ENCODE peak calls at places on chromosomes 12 and 14, in seven cellular contexts. One of them, this sample, is unnamed.

GRCh38 chr14:74414793-74415437 is 11.1 kb downstream of the SYNDIG1L start:
- DNase-seq in neuronal stem cell: no peak
- DNase-seq in choroid plexus epithelial cell: peak; percentile 17
- DNase-seq in brain microvascular endothelial cell: no peak
- DNase-seq in fibroblast of mammary gland: no peak
- DNase-seq in gastrocnemius medialis: no peak
- DNase-seq in heart right ventricle: no peak
- DNase-seq in this sample: peak; percentile 54

GRCh38 chr12:53047221-53048032 is 2.4 kb upstream of the TNS2 start:
- DNase-seq in neuronal stem cell: peak; percentile 69
- DNase-seq in choroid plexus epithelial cell: peak; percentile 84
- DNase-seq in brain microvascular endothelial cell: no peak
- DNase-seq in fibroblast of mammary gland: peak; percentile 60
- DNase-seq in gastrocnemius medialis: peak; percentile 82
- DNase-seq in heart right ventricle: peak; percentile 85
- DNase-seq in this sample: peak; percentile 86

GRCh38 chr14:89091781-89092180 is 267.3 kb downstream of the TTC8 start:
- DNase-seq in neuronal stem cell: no peak
- DNase-seq in choroid plexus epithelial cell: no peak
- DNase-seq in brain microvascular endothelial cell: no peak
- DNase-seq in fibroblast of mammary gland: no peak
- DNase-seq in gastrocnemius medialis: no peak
- DNase-seq in heart right ventricle: no peak
- DNase-seq in this sample: no peak

GRCh38 chr12:15788266-15789214 is 648 bp downstream of the EPS8 start:
- DNase-seq in neuronal stem cell: peak; percentile 14
- DNase-seq in choroid plexus epithelial cell: peak; percentile 78
- DNase-seq in brain microvascular endothelial cell: no peak
- DNase-seq in fibroblast of mammary gland: peak; percentile 53
- DNase-seq in gastrocnemius medialis: peak; percentile 40
- DNase-seq in heart right ventricle: peak; percentile 16
- DNase-seq in this sample: peak; percentile 70

GRCh38 chr12:71155228-71155627 is 2.6 kb downstream of the TSPAN8 start:
- DNase-seq in neuronal stem cell: no peak
- DNase-seq in choroid plexus epithelial cell: no peak
- DNase-seq in brain microvascular endothelial cell: no peak
- DNase-seq in fibroblast of mammary gland: no peak
- DNase-seq in gastrocnemius medialis: no peak
- DNase-seq in heart right ventricle: no peak
- DNase-seq in this sample: no peak

GRCh38 chr14:96671218-96671617 is 126.0 kb upstream of the VRK1 start:
- DNase-seq in neuronal stem cell: no peak
- DNase-seq in choroid plexus epithelial cell: no peak
- DNase-seq in brain microvascular endothelial cell: no peak
- DNase-seq in fibroblast of mammary gland: no peak
- DNase-seq in gastrocnemius medialis: no peak
- DNase-seq in heart right ventricle: no peak
- DNase-seq in this sample: no peak

GRCh38 chr12:86233126-86233525 is 23.1 kb downstream of the MGAT4C start:
- DNase-seq in neuronal stem cell: no peak
- DNase-seq in choroid plexus epithelial cell: peak; percentile 66
- DNase-seq in brain microvascular endothelial cell: no peak
- DNase-seq in fibroblast of mammary gland: no peak
- DNase-seq in gastrocnemius medialis: no peak
- DNase-seq in heart right ventricle: no peak
- DNase-seq in this sample: no peak

GRCh38 chr12:4331842-4332241 is 10.8 kb downstream of the TIGAR start:
- DNase-seq in neuronal stem cell: no peak
- DNase-seq in choroid plexus epithelial cell: no peak
- DNase-seq in brain microvascular endothelial cell: no peak
- DNase-seq in fibroblast of mammary gland: no peak
- DNase-seq in gastrocnemius medialis: no peak
- DNase-seq in heart right ventricle: no peak
- DNase-seq in this sample: no peak

GRCh38 chr14:92456215-92457017 is 57.2 kb upstream of the RIN3 start:
- DNase-seq in neuronal stem cell: peak; percentile 48
- DNase-seq in choroid plexus epithelial cell: peak; percentile 86
- DNase-seq in brain microvascular endothelial cell: peak; percentile 59
- DNase-seq in fibroblast of mammary gland: peak; percentile 78
- DNase-seq in gastrocnemius medialis: no peak
- DNase-seq in heart right ventricle: peak; percentile 59
- DNase-seq in this sample: peak; percentile 87

GRCh38 chr14:93764211-93764659 is 24.1 kb downstream of the PRIMA1 start:
- DNase-seq in neuronal stem cell: no peak
- DNase-seq in choroid plexus epithelial cell: peak; percentile 2
- DNase-seq in brain microvascular endothelial cell: peak; percentile 56
- DNase-seq in fibroblast of mammary gland: peak; percentile 74
- DNase-seq in gastrocnemius medialis: no peak
- DNase-seq in heart right ventricle: peak; percentile 42
- DNase-seq in this sample: no peak

GRCh38 chr14:93765032-93765626 is 23.2 kb downstream of the PRIMA1 start:
- DNase-seq in neuronal stem cell: no peak
- DNase-seq in choroid plexus epithelial cell: no peak
- DNase-seq in brain microvascular endothelial cell: no peak
- DNase-seq in fibroblast of mammary gland: no peak
- DNase-seq in gastrocnemius medialis: no peak
- DNase-seq in heart right ventricle: no peak
- DNase-seq in this sample: no peak

GRCh38 chr14:93757185-93757584 is 31.1 kb downstream of the PRIMA1 start:
- DNase-seq in neuronal stem cell: no peak
- DNase-seq in choroid plexus epithelial cell: no peak
- DNase-seq in brain microvascular endothelial cell: no peak
- DNase-seq in fibroblast of mammary gland: no peak
- DNase-seq in gastrocnemius medialis: no peak
- DNase-seq in heart right ventricle: no peak
- DNase-seq in this sample: no peak

DNA sequence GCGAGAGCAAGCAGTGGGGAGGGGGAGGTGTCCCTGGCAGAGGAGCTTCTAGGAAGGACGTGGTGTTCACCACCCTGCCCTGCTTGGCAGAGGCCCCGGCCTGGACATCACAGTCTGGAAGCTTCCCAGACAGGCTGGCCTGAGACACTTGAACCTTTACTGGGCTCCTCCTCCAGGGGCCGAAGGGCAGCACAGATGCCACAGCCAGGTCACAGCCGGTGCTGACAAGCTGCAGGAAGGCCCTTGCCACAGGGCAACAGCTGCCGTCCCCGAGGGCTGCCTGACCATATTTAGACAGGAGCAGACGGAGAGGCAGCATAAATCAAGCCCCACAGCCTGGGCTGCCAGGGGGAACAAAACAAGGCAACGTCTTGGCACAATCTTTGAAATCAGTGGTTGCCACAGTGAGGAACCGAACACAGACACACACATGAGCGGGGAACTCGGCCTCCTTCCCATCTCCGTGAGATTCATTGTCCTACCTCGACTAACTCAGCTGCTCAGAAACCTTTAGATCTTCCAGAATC is 28.4 kb downstream of the PRIMA1 start:
- DNase-seq in neuronal stem cell: no peak
- DNase-seq in choroid plexus epithelial cell: no peak
- DNase-seq in brain microvascular endothelial cell: no peak
- DNase-seq in fibroblast of mammary gland: no peak
- DNase-seq in gastrocnemius medialis: peak; percentile 78
- DNase-seq in heart right ventricle: peak; percentile 77
- DNase-seq in this sample: no peak
- H3K4me3 ChIP-seq in neuronal stem cell: no peak overlapping the region
- H3K4me3 ChIP-seq in choroid plexus epithelial cell: no peak overlapping the region
- H3K4me3 ChIP-seq in brain microvascular endothelial cell: no peak overlapping the region
- H3K4me3 ChIP-seq in fibroblast of mammary gland: no peak overlapping the region
- H3K4me3 ChIP-seq in gastrocnemius medialis: no peak overlapping the region
- H3K4me3 ChIP-seq in heart right ventricle: no peak overlapping the region
- H3K4me3 ChIP-seq in this sample: no peak overlapping the region

DNA sequence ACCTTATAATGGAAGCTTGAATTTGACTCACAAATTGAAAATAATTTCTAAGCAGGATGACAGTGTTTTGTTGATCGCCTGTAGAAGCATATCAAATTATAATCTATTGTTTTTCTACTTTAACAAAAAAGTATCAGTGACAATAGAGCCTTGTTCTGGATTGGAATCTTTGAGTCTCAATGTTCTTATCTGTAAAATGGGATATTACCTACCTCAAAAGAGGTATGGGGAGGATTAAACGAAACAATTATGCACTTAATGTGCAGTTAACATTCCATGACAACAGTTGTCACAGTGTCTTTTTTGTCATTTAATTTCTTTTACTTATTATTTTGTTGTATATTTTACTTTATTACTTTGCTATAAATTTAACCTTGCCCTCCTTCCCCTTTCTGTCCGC is 1.1 kb downstream of the RTRAF start:
- DNase-seq in neuronal stem cell: no peak
- DNase-seq in choroid plexus epithelial cell: no peak
- DNase-seq in brain microvascular endothelial cell: no peak
- DNase-seq in fibroblast of mammary gland: no peak
- DNase-seq in gastrocnemius medialis: no peak
- DNase-seq in heart right ventricle: no peak
- DNase-seq in this sample: no peak
- H3K4me3 ChIP-seq in neuronal stem cell: no peak overlapping the region
- H3K4me3 ChIP-seq in choroid plexus epithelial cell: peak overlapping the region; percentile 97
- H3K4me3 ChIP-seq in brain microvascular endothelial cell: peak overlapping the region; percentile 69
- H3K4me3 ChIP-seq in fibroblast of mammary gland: peak overlapping the region; percentile 84
- H3K4me3 ChIP-seq in gastrocnemius medialis: peak overlapping the region; percentile 97
- H3K4me3 ChIP-seq in heart right ventricle: peak overlapping the region; percentile 93
- H3K4me3 ChIP-seq in this sample: peak overlapping the region; percentile 96

GRCh38 chr12:67391034-67391433 is 121.9 kb downstream of the CAND1 start:
- DNase-seq in neuronal stem cell: no peak
- DNase-seq in choroid plexus epithelial cell: no peak
- DNase-seq in brain microvascular endothelial cell: no peak
- DNase-seq in fibroblast of mammary gland: peak; percentile 15
- DNase-seq in gastrocnemius medialis: no peak
- DNase-seq in heart right ventricle: no peak
- DNase-seq in this sample: no peak

GRCh38 chr12:67391656-67392055 is 122.5 kb downstream of the CAND1 start:
- DNase-seq in neuronal stem cell: no peak
- DNase-seq in choroid plexus epithelial cell: no peak
- DNase-seq in brain microvascular endothelial cell: no peak
- DNase-seq in fibroblast of mammary gland: no peak
- DNase-seq in gastrocnemius medialis: no peak
- DNase-seq in heart right ventricle: no peak
- DNase-seq in this sample: no peak

GRCh38 chr12:67394600-67394999 is 125.4 kb downstream of the CAND1 start:
- DNase-seq in neuronal stem cell: no peak
- DNase-seq in choroid plexus epithelial cell: peak; percentile 79
- DNase-seq in brain microvascular endothelial cell: peak; percentile 80
- DNase-seq in fibroblast of mammary gland: peak; percentile 72
- DNase-seq in gastrocnemius medialis: peak; percentile 86
- DNase-seq in heart right ventricle: peak; percentile 41
- DNase-seq in this sample: peak; percentile 12
- H3K4me3 ChIP-seq in neuronal stem cell: no peak overlapping the region
- H3K4me3 ChIP-seq in choroid plexus epithelial cell: no peak overlapping the region
- H3K4me3 ChIP-seq in brain microvascular endothelial cell: no peak overlapping the region
- H3K4me3 ChIP-seq in fibroblast of mammary gland: no peak overlapping the region
- H3K4me3 ChIP-seq in gastrocnemius medialis: no peak overlapping the region
- H3K4me3 ChIP-seq in heart right ventricle: no peak overlapping the region
- H3K4me3 ChIP-seq in this sample: no peak overlapping the region

GRCh38 chr14:70887207-70888150 is 19.8 kb upstream of the PCNX1 start:
- DNase-seq in neuronal stem cell: no peak
- DNase-seq in choroid plexus epithelial cell: peak; percentile 95
- DNase-seq in brain microvascular endothelial cell: peak; percentile 74
- DNase-seq in fibroblast of mammary gland: peak; percentile 96
- DNase-seq in gastrocnemius medialis: no peak
- DNase-seq in heart right ventricle: no peak
- DNase-seq in this sample: no peak
- H3K4me3 ChIP-seq in neuronal stem cell: no peak overlapping the region
- H3K4me3 ChIP-seq in choroid plexus epithelial cell: no peak overlapping the region
- H3K4me3 ChIP-seq in brain microvascular endothelial cell: no peak overlapping the region
- H3K4me3 ChIP-seq in fibroblast of mammary gland: no peak overlapping the region
- H3K4me3 ChIP-seq in gastrocnemius medialis: no peak overlapping the region
- H3K4me3 ChIP-seq in heart right ventricle: no peak overlapping the region
- H3K4me3 ChIP-seq in this sample: no peak overlapping the region

GRCh38 chr12:91139981-91140659 is 28.8 kb upstream of the LUM start:
- DNase-seq in neuronal stem cell: no peak
- DNase-seq in choroid plexus epithelial cell: peak; percentile 95
- DNase-seq in brain microvascular endothelial cell: peak; percentile 64
- DNase-seq in fibroblast of mammary gland: peak; percentile 94
- DNase-seq in gastrocnemius medialis: no peak
- DNase-seq in heart right ventricle: no peak
- DNase-seq in this sample: no peak

GRCh38 chr12:91139264-91139663 is 28.0 kb upstream of the LUM start:
- DNase-seq in neuronal stem cell: no peak
- DNase-seq in choroid plexus epithelial cell: peak; percentile 23
- DNase-seq in brain microvascular endothelial cell: no peak
- DNase-seq in fibroblast of mammary gland: peak; percentile 68
- DNase-seq in gastrocnemius medialis: no peak
- DNase-seq in heart right ventricle: no peak
- DNase-seq in this sample: no peak

GRCh38 chr12:91142184-91142583 is 30.9 kb upstream of the LUM start:
- DNase-seq in neuronal stem cell: no peak
- DNase-seq in choroid plexus epithelial cell: peak; percentile 72
- DNase-seq in brain microvascular endothelial cell: peak; percentile 38
- DNase-seq in fibroblast of mammary gland: peak; percentile 55
- DNase-seq in gastrocnemius medialis: no peak
- DNase-seq in heart right ventricle: no peak
- DNase-seq in this sample: no peak

GRCh38 chr12:91140660-91141045 is 29.4 kb upstream of the LUM start:
- DNase-seq in neuronal stem cell: no peak
- DNase-seq in choroid plexus epithelial cell: peak; percentile 63
- DNase-seq in brain microvascular endothelial cell: peak; percentile 44
- DNase-seq in fibroblast of mammary gland: peak; percentile 82
- DNase-seq in gastrocnemius medialis: peak; percentile 10
- DNase-seq in heart right ventricle: no peak
- DNase-seq in this sample: no peak

GRCh38 chr12:91138337-91138905 is 27.1 kb upstream of the LUM start:
- DNase-seq in neuronal stem cell: no peak
- DNase-seq in choroid plexus epithelial cell: peak; percentile 26
- DNase-seq in brain microvascular endothelial cell: no peak
- DNase-seq in fibroblast of mammary gland: no peak
- DNase-seq in gastrocnemius medialis: peak; percentile 10
- DNase-seq in heart right ventricle: no peak
- DNase-seq in this sample: peak; percentile 3
- H3K4me3 ChIP-seq in neuronal stem cell: no peak overlapping the region
- H3K4me3 ChIP-seq in choroid plexus epithelial cell: no peak overlapping the region
- H3K4me3 ChIP-seq in brain microvascular endothelial cell: no peak overlapping the region
- H3K4me3 ChIP-seq in fibroblast of mammary gland: no peak overlapping the region
- H3K4me3 ChIP-seq in gastrocnemius medialis: no peak overlapping the region
- H3K4me3 ChIP-seq in heart right ventricle: no peak overlapping the region
- H3K4me3 ChIP-seq in this sample: no peak overlapping the region

DNA sequence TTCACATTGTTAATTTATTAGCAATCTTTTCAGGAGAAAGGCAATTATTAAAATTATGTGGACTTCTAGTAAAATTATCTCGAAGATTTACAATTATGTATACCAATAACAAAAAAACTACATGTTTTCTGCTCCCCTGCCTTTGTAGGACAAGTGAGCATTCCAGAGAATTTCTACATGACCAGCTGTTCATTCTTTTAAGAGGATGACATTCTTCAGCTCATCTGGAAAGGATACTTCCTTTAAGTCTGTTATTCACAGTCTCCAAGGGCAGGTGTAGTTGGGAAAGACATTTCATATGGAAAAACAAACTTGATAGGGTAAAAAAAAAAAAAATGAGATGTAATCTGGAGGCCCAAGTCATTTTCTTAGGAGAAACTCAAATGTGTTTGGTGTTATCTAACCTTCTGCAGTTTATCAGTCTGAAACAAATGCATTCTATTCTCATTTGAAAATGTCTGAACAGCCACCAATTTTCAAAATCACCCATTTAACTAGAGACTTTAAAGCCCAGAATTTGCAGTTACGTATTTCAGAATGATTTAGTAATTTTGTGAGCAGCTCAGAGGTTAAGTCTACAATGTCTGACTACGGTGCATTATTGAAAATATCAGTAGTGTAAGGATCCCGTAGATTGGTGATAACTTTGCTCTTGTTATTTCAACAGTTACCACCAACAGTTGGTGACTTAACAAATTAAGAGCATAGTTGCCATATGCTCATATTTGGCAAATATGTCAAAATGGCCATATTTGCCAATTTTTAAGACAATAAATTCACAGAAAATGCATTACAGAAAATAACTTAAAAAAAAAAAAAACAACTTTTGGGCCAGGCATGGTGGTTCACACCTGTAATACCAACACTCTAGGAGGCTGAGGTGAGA is 1.8 kb upstream of the PHLDA1 start:
- DNase-seq in neuronal stem cell: no peak
- DNase-seq in choroid plexus epithelial cell: peak; percentile 69
- DNase-seq in brain microvascular endothelial cell: no peak
- DNase-seq in fibroblast of mammary gland: peak; percentile 52
- DNase-seq in gastrocnemius medialis: no peak
- DNase-seq in heart right ventricle: no peak
- DNase-seq in this sample: peak; percentile 72
- H3K4me3 ChIP-seq in neuronal stem cell: no peak overlapping the region
- H3K4me3 ChIP-seq in choroid plexus epithelial cell: peak overlapping the region; percentile 97
- H3K4me3 ChIP-seq in brain microvascular endothelial cell: peak overlapping the region; percentile 99
- H3K4me3 ChIP-seq in fibroblast of mammary gland: peak overlapping the region; percentile 73
- H3K4me3 ChIP-seq in gastrocnemius medialis: peak overlapping the region; percentile 77
- H3K4me3 ChIP-seq in heart right ventricle: no peak overlapping the region
- H3K4me3 ChIP-seq in this sample: peak overlapping the region; percentile 80